ENCODE peak calls at places on chromosomes 4 and X, in five cellular contexts. N, A, H, C and O are unnamed samples.

GRCh38 chrX:69618803-69619202 is 2.9 kb downstream of the EDA start:
- DNase-seq in N (peak; percentile 7), A (no peak), H (no peak), C (no peak), O (peak; percentile 27)

GRCh38 chrX:65745992-65746391 is 78.5 kb downstream of the MSN start:
- DNase-seq in N (no peak), A (no peak), H (no peak), C (no peak), O (no peak)

GRCh38 chr4:165440415-165440882 is 61.6 kb downstream of the CPE start:
- DNase-seq in N (peak; percentile 48), A (no peak), H (no peak), C (no peak), O (no peak)

GRCh38 chr4:75584067-75584466 is 28.2 kb downstream of the ODAPH start:
- DNase-seq in N (no peak), A (no peak), H (no peak), C (no peak), O (no peak)

GRCh38 chr4:41142356-41142755 is 72.0 kb downstream of the APBB2 start:
- DNase-seq in N (no peak), A (no peak), H (no peak), C (no peak), O (no peak)

GRCh38 chr4:121016630-121017029 is 55.7 kb downstream of the NDNF start:
- DNase-seq in N (peak; percentile 9), A (no peak), H (no peak), C (no peak), O (no peak)

GRCh38 chr4:6332042-6332668 is 62.5 kb downstream of the WFS1 start:
- DNase-seq in N (peak; percentile 45), A (peak; percentile 9), H (no peak), C (no peak), O (no peak)

GRCh38 chr4:95091272-95091671 is 333.5 kb downstream of the BMPR1B start:
- DNase-seq in N (no peak), A (no peak), H (no peak), C (no peak), O (no peak)

GRCh38 chrX:142233400-142233799 is 28.3 kb upstream of the MAGEC2 start:
- DNase-seq in N (no peak), A (no peak), H (no peak), C (peak; percentile 20), O (no peak)

GRCh38 chrX:143601809-143602208 is 34.1 kb downstream of the SLITRK4 start:
- DNase-seq in N (no peak), A (no peak), H (no peak), C (no peak), O (no peak)

GRCh38 chrX:119672252-119672825 is 20.6 kb downstream of the SEPTIN6 start:
- DNase-seq in N (no peak), A (no peak), H (no peak), C (no peak), O (peak; percentile 80)

GRCh38 chr4:26402458-26402857 is 81.6 kb downstream of the RBPJ start:
- DNase-seq in N (no peak), A (no peak), H (no peak), C (no peak), O (no peak)

GRCh38 chr4:108834787-108835384 is 72.0 kb upstream of the ETNPPL start:
- DNase-seq in N (peak; percentile 19), A (no peak), H (no peak), C (no peak), O (no peak)

GRCh38 chr4:90733211-90733610 is 606.0 kb downstream of the CCSER1 start:
- DNase-seq in N (no peak), A (no peak), H (no peak), C (no peak), O (no peak)

GRCh38 chr4:155232432-155232831 is 24.0 kb downstream of the NPY2R start:
- DNase-seq in N (no peak), A (no peak), H (no peak), C (no peak), O (no peak)

GRCh38 chr4:186008057-186008456 is 60.9 kb upstream of the TLR3 start:
- DNase-seq in N (no peak), A (no peak), H (no peak), C (no peak), O (no peak)

GRCh38 chr4:4693755-4694295 is 152.0 kb upstream of the STX18 start:
- DNase-seq in N (no peak), A (no peak), H (no peak), C (no peak), O (no peak)

GRCh38 chr4:88758264-88758663 is 60.6 kb upstream of the NAP1L5 start:
- DNase-seq in N (no peak), A (no peak), H (no peak), C (no peak), O (no peak)

GRCh38 chrX:88990882-88991582 is 244.0 kb downstream of the CPXCR1 start:
- DNase-seq in N (no peak), A (no peak), H (no peak), C (no peak), O (no peak)

GRCh38 chr4:48642421-48643144 is 137.5 kb downstream of the FRYL start:
- DNase-seq in N (no peak), A (no peak), H (no peak), C (no peak), O (no peak)

GRCh38 chr4:72896515-72896914 is 173.0 kb downstream of the COX18 start:
- DNase-seq in N (no peak), A (no peak), H (no peak), C (no peak), O (no peak)